ENCODE peak calls at places on chromosomes 3 and 15, in nine cellular contexts. E is left lung; P is ACHN; D is activated CD4-positive, alpha-beta T cell treated with anti-CD3 and anti-CD28 coated beads for 36 hours; C is naive thymus-derived CD4-positive, alpha-beta T cell; F is astrocyte of the hippocampus; A is HFFc6; G is NCI-H2171 treated with DMSO at 0.1 percent for 48 hours; S is EH. M is an unnamed sample.

GRCh38 chr3:108125550-108126071 is 34.8 kb upstream of the CD47 start:
- DNase-seq in S (no peak), G (peak), D (peak), C (peak), P (no peak), E (no peak), A (no peak), F (no peak), M (no peak)

GRCh38 chr3:141294300-141294699 is 62.7 kb downstream of the PXYLP1 start:
- DNase-seq in S (no peak), D (no peak), F (no peak), A (no peak), P (peak), E (no peak), G (no peak), C (no peak), M (peak)

GRCh38 chr15:26996250-26996649 is 25.3 kb downstream of the GABRG3 start:
- DNase-seq in G (no peak), P (no peak), F (peak), C (no peak), E (no peak), D (no peak), A (no peak), S (no peak), M (no peak)

GRCh38 chr3:66004244-66004643 is 34.5 kb downstream of the MAGI1 start:
- DNase-seq in G (no peak), F (no peak), C (no peak), P (no peak), E (no peak), D (no peak), A (no peak), S (no peak), M (no peak)

GRCh38 chr3:178705925-178706324 is 169.7 kb downstream of the KCNMB2 start:
- DNase-seq in D (no peak), C (no peak), S (peak), F (peak), P (no peak), A (no peak), E (no peak), G (peak), M (peak)

GRCh38 chr15:80580536-80581260 is 114.4 kb upstream of the ABHD17C start:
- DNase-seq in D (no peak), A (no peak), E (no peak), G (no peak), F (no peak), P (no peak), S (no peak), C (no peak), M (no peak)

GRCh38 chr3:190384241-190384863 is 3.6 kb upstream of the CLDN16 start:
- DNase-seq in S (peak), D (peak), E (no peak), G (no peak), P (peak), A (peak), F (peak), C (no peak), M (peak)

GRCh38 chr15:78351539-78351938 is 11.4 kb downstream of the CRABP1 start:
- DNase-seq in P (no peak), G (no peak), F (no peak), S (no peak), D (no peak), A (no peak), E (no peak), C (no peak), M (no peak)

GRCh38 chr3:158098834-158099424 is 7.3 kb downstream of the SHOX2 start:
- DNase-seq in S (peak), C (no peak), P (no peak), D (no peak), E (no peak), A (no peak), F (no peak), G (no peak), M (no peak)

GRCh38 chr15:68312701-68313204 is 35.2 kb downstream of the FEM1B start:
- DNase-seq in P (no peak), F (no peak), D (peak), C (no peak), A (no peak), G (no peak), S (peak), E (peak), M (peak)

GRCh38 chr3:106534206-106534605 is 665.4 kb upstream of the CBLB start:
- DNase-seq in D (peak), C (no peak), G (no peak), P (no peak), F (peak), A (peak), E (no peak), S (peak), M (peak)

M was measured in astrocyte of the spinal cord.